ENCODE peak calls at places on chromosomes 1 and 21, in ten cellular contexts. C is HEK293T, R is RWPE1, I is ELR, Q is AG20443, L is fibroblast of the conjunctiva, T is GM12865, W is endothelial cell, F is M059J, O is NCI-H510A. K is an unnamed sample.

GRCh38 chr1:85274969-85275453 is 1.4 kb downstream of the BCL10 start:
- DNase-seq in I (peak; percentile 87), Q (peak; percentile 54), T (no peak), C (peak; percentile 67), W (no peak), F (peak; percentile 89), R (peak; percentile 70), L (peak; percentile 64), O (peak; percentile 21), K (no peak)

GRCh38 chr1:27575861-27576331 is 28.0 kb downstream of the AHDC1 start:
- DNase-seq in C (peak; percentile 53), T (peak; percentile 38), L (no peak), I (peak; percentile 56), W (peak; percentile 59), Q (peak; percentile 91), F (no peak), R (peak; percentile 60), O (peak; percentile 71), K (peak; percentile 81)

GRCh38 chr1:83520797-83521196 is 478.1 kb downstream of the TTLL7 start:
- DNase-seq in W (no peak), F (no peak), O (no peak), Q (no peak), T (peak; percentile 32), I (no peak), L (no peak), R (no peak), C (no peak), K (no peak)

GRCh38 chr1:150168960-150169565 is 19.3 kb downstream of the PLEKHO1 start:
- DNase-seq in O (no peak), R (peak; percentile 80), T (peak; percentile 81), F (peak; percentile 64), C (peak; percentile 77), L (no peak), W (peak; percentile 85), I (peak; percentile 80), Q (peak; percentile 78), K (peak; percentile 70)

GRCh38 chr1:193417945-193418744 is 231.7 kb upstream of the B3GALT2 start:
- DNase-seq in O (no peak), W (no peak), F (peak; percentile 55), L (no peak), C (no peak), R (peak; percentile 38), Q (peak; percentile 18), T (peak; percentile 17), I (peak; percentile 52), K (no peak)

GRCh38 chr1:185373813-185374524 is 56.9 kb upstream of the IVNS1ABP start:
- DNase-seq in R (no peak), C (no peak), I (peak; percentile 91), Q (peak; percentile 40), T (no peak), W (no peak), O (no peak), F (peak; percentile 80), L (no peak), K (no peak)

GRCh38 chr21:34344058-34344425 is 19.8 kb upstream of the KCNE2 start:
- DNase-seq in O (no peak), W (no peak), F (no peak), I (no peak), C (no peak), T (no peak), Q (no peak), L (no peak), R (no peak), K (no peak)

GRCh38 chr1:23838401-23838866 is 13.2 kb upstream of the HMGCL start:
- DNase-seq in C (peak; percentile 71), W (peak; percentile 41), T (peak; percentile 80), F (peak; percentile 49), L (peak; percentile 5), Q (peak; percentile 88), O (peak; percentile 34), I (peak; percentile 63), R (peak; percentile 65), K (peak; percentile 82)

GRCh38 chr1:167128261-167129227 is 34.7 kb downstream of the STYXL2 start:
- DNase-seq in T (peak; percentile 11), F (no peak), W (no peak), L (no peak), C (no peak), O (no peak), Q (no peak), I (peak; percentile 11), R (no peak), K (no peak)

GRCh38 chr1:181064030-181064594 is 24.4 kb upstream of the IER5 start:
- DNase-seq in Q (no peak), R (no peak), O (no peak), W (no peak), L (no peak), T (no peak), I (no peak), F (no peak), C (no peak), K (no peak)

GRCh38 chr1:152622803-152623202 is at the start of gene LCE3A:
- DNase-seq in R (no peak), L (no peak), T (peak; percentile 29), W (no peak), I (peak; percentile 51), C (peak; percentile 2), Q (no peak), F (peak; percentile 27), O (no peak), K (no peak)

GRCh38 chr1:72284084-72284397 is 1.7 kb upstream of the NEGR1 start:
- DNase-seq in L (peak; percentile 1), F (peak; percentile 52), I (no peak), C (no peak), T (no peak), W (no peak), Q (no peak), R (peak; percentile 2), O (no peak), K (no peak)

GRCh38 chr21:39799178-39799577 is 54.2 kb downstream of the IGSF5 start:
- DNase-seq in O (no peak), L (no peak), W (no peak), C (no peak), R (no peak), Q (no peak), I (no peak), T (no peak), F (no peak), K (no peak)

GRCh38 chr21:38289697-38290096 is 32.9 kb downstream of the KCNJ15 start:
- DNase-seq in Q (peak; percentile 90), R (peak; percentile 95), T (peak; percentile 31), F (peak; percentile 99), L (peak; percentile 87), C (no peak), W (no peak), I (peak; percentile 98), O (no peak), K (no peak)

GRCh38 chr1:177368255-177368654 is 197.5 kb downstream of the BRINP2 start:
- DNase-seq in C (no peak), F (no peak), R (no peak), O (no peak), T (peak; percentile 14), L (no peak), I (peak; percentile 2), W (no peak), Q (no peak), K (no peak)

GRCh38 chr21:39020751-39021474 is 162.3 kb downstream of the PSMG1 start:
- DNase-seq in R (peak; percentile 91), W (peak; percentile 52), O (no peak), I (peak; percentile 86), T (no peak), C (no peak), F (peak; percentile 75), L (peak; percentile 57), Q (peak; percentile 84), K (no peak)